ENCODE peak calls at places on chromosome 22, in six cellular contexts. B, E, T, N, Z and M are unnamed samples.

GRCh38 chr22:22032906-22033802 is 50.6 kb upstream of the TOP3B start:
- DNase-seq in N (no peak), E (no peak), T (no peak), Z (no peak), B (no peak), M (no peak)

GRCh38 chr22:21025266-21025665 is 7.1 kb downstream of the SLC7A4 start:
- DNase-seq in Z (no peak), B (no peak), T (no peak), N (no peak), E (no peak), M (no peak)

GRCh38 chr22:20113551-20114310 is 2.2 kb upstream of the RANBP1 start:
- DNase-seq in T (no peak), Z (no peak), B (no peak), E (no peak), N (no peak), M (no peak)

GRCh38 chr22:21628386-21629261 is 1.2 kb downstream of the YDJC start:
- DNase-seq in B (no peak), Z (no peak), N (no peak), E (no peak), T (no peak), M (no peak)

GRCh38 chr22:50271519-50271970 is 1.4 kb upstream of the MAPK11 start:
- DNase-seq in T (peak), Z (peak), E (no peak), B (no peak), N (no peak), M (no peak)

GRCh38 chr22:27438271-27438980 is 363.1 kb downstream of the MN1 start:
- DNase-seq in N (no peak), Z (peak), E (no peak), T (no peak), B (no peak), M (no peak)

GRCh38 chr22:45731798-45732495 is 60.3 kb downstream of the ATXN10 start:
- DNase-seq in B (no peak), N (no peak), T (no peak), E (no peak), Z (peak), M (no peak)

GRCh38 chr22:29901354-29901753 is 18.4 kb downstream of the MTMR3 start:
- DNase-seq in E (no peak), N (no peak), Z (no peak), B (no peak), T (no peak), M (no peak)

GRCh38 chr22:17831527-17832251 is 57.4 kb upstream of the BID start:
- DNase-seq in T (no peak), E (no peak), N (no peak), Z (no peak), B (no peak), M (no peak)

GRCh38 chr22:18110194-18110943 is at the start of gene TUBA8:
- DNase-seq in N (no peak), T (no peak), E (no peak), B (no peak), Z (peak), M (no peak)

GRCh38 chr22:30205281-30206115 is 41.1 kb downstream of the LIF start:
- DNase-seq in E (peak), B (no peak), Z (peak), T (no peak), N (peak), M (no peak)

GRCh38 chr22:26394787-26395186 is 34.3 kb upstream of the ASPHD2 start:
- DNase-seq in N (no peak), E (no peak), T (no peak), Z (peak), B (no peak), M (no peak)

GRCh38 chr22:42472671-42473070 is 40.5 kb upstream of the NFAM1 start:
- DNase-seq in Z (no peak), E (no peak), B (no peak), T (no peak), N (no peak), M (no peak)

GRCh38 chr22:38191115-38191514 is 9.5 kb upstream of the PLA2G6 start:
- DNase-seq in T (no peak), B (no peak), E (no peak), N (no peak), Z (no peak), M (no peak)

GRCh38 chr22:30261134-30261533 is 5.5 kb downstream of the OSM start:
- DNase-seq in Z (no peak), B (no peak), N (no peak), E (no peak), T (no peak), M (no peak)

GRCh38 chr22:21100149-21101032 is 54.6 kb downstream of the LRRC74B start:
- DNase-seq in T (no peak), Z (no peak), E (no peak), N (no peak), B (no peak), M (no peak)

GRCh38 chr22:19057999-19058491 is 64.2 kb downstream of the DGCR2 start:
- DNase-seq in Z (no peak), T (no peak), E (no peak), N (no peak), B (no peak), M (no peak)

GRCh38 chr22:37661160-37661924 is 2.8 kb downstream of the PDXP start:
- DNase-seq in N (peak), E (peak), B (no peak), T (no peak), Z (peak), M (no peak)

GRCh38 chr22:37696657-37697539 is at the start of gene TRIOBP:
- DNase-seq in E (no peak), T (peak), B (no peak), N (no peak), Z (peak), M (no peak)

GRCh38 chr22:46588279-46589140 is 31.7 kb upstream of the GRAMD4 start:
- DNase-seq in T (no peak), E (no peak), B (no peak), Z (no peak), N (no peak), M (no peak)

GRCh38 chr22:20741634-20742581 is 32.0 kb upstream of the SERPIND1 start:
- DNase-seq in N (no peak), T (peak), Z (peak), E (no peak), B (peak), M (no peak)

GRCh38 chr22:17864398-17865182 is 90.3 kb upstream of the BID start:
- DNase-seq in E (no peak), T (no peak), N (no peak), B (no peak), Z (no peak), M (no peak)

GRCh38 chr22:46007003-46007847 is 30.3 kb upstream of the WNT7B start:
- DNase-seq in E (peak), T (no peak), Z (peak), B (peak), N (no peak), M (no peak)

GRCh38 chr22:47401976-47402770 is 639.7 kb downstream of the TBC1D22A start:
- DNase-seq in Z (no peak), E (no peak), B (no peak), N (no peak), T (no peak), M (no peak)

GRCh38 chr22:37337204-37337943 is 55.1 kb downstream of the CYTH4 start:
- DNase-seq in Z (no peak), N (no peak), E (no peak), T (no peak), B (no peak), M (no peak)

GRCh38 chr22:18000441-18001039 is 23.8 kb downstream of the MICAL3 start:
- DNase-seq in B (no peak), E (no peak), T (peak), N (no peak), Z (peak), M (no peak)

GRCh38 chr22:39623603-39624500 is 53.3 kb downstream of the CACNA1I start:
- DNase-seq in N (no peak), T (no peak), E (no peak), Z (peak), B (no peak), M (no peak)

GRCh38 chr22:50473088-50473487 is 1.7 kb downstream of the SBF1 start:
- DNase-seq in N (no peak), B (peak), T (peak), E (no peak), Z (no peak), M (no peak)

GRCh38 chr22:22235564-22235963 is 9.0 kb upstream of the VPREB1 start:
- DNase-seq in B (no peak), E (no peak), T (peak), N (no peak), Z (peak), M (peak)

GRCh38 chr22:22014285-22014659 is 31.7 kb upstream of the TOP3B start:
- DNase-seq in B (no peak), T (no peak), E (no peak), Z (no peak), N (no peak), M (no peak)

GRCh38 chr22:40324468-40325305 is 21.6 kb upstream of the ADSL start:
- DNase-seq in T (no peak), E (no peak), B (no peak), Z (no peak), N (no peak), M (no peak)

GRCh38 chr22:33438273-33438672 is 380.1 kb upstream of the SYN3 start:
- DNase-seq in B (no peak), N (peak), T (no peak), Z (no peak), E (peak), M (no peak)

GRCh38 chr22:30866811-30867271 is 101.7 kb downstream of the MORC2 start:
- DNase-seq in N (no peak), Z (no peak), E (no peak), B (peak), T (no peak), M (no peak)

GRCh38 chr22:20524004-20524481 is 16.6 kb downstream of the MED15 start:
- DNase-seq in T (no peak), B (no peak), Z (no peak), N (no peak), E (no peak), M (no peak)

GRCh38 chr22:46592390-46592872 is 27.8 kb upstream of the GRAMD4 start:
- DNase-seq in T (peak), B (no peak), N (peak), Z (no peak), E (peak), M (peak)

GRCh38 chr22:46661221-46661851 is 41.1 kb downstream of the GRAMD4 start:
- DNase-seq in B (peak), E (peak), Z (no peak), T (no peak), N (no peak), M (no peak)

GRCh38 chr22:29903371-29903770 is 20.4 kb downstream of the MTMR3 start:
- DNase-seq in N (no peak), T (no peak), B (no peak), Z (no peak), E (no peak), M (no peak)

GRCh38 chr22:43136255-43136654 is 6.9 kb downstream of the MCAT start:
- DNase-seq in E (no peak), N (no peak), Z (peak), T (no peak), B (peak), M (no peak)